ENCODE peak calls at places on chromosome 22, in seven cellular contexts. Q, R, M, W, F, K and J are unnamed samples.

GRCh38 chr22:46504586-46504985 is 32.8 kb downstream of the CELSR1 start:
- DNase-seq in Q (no peak), F (no peak), M (no peak), R (no peak), W (no peak), K (no peak), J (no peak)

GRCh38 chr22:28231423-28231822 is 312.4 kb upstream of the PITPNB start:
- DNase-seq in R (no peak), Q (no peak), F (peak; percentile 24), K (no peak), W (no peak), M (no peak), J (no peak)

GRCh38 chr22:37476389-37477329 is 9.5 kb downstream of the MFNG start:
- DNase-seq in F (no peak), W (no peak), M (no peak), K (no peak), Q (no peak), R (no peak), J (no peak)

GRCh38 chr22:33401291-33401690 is 343.1 kb upstream of the SYN3 start:
- DNase-seq in W (no peak), Q (no peak), F (no peak), R (no peak), K (peak; percentile 1), M (no peak), J (no peak)

GRCh38 chr22:41094036-41094435 is 1.6 kb downstream of the EP300 start:
- DNase-seq in M (no peak), Q (no peak), F (no peak), K (peak; percentile 31), R (no peak), W (no peak), J (no peak)

GRCh38 chr22:45617948-45618347 is 53.7 kb upstream of the ATXN10 start:
- DNase-seq in K (no peak), F (no peak), R (no peak), W (no peak), M (no peak), Q (no peak), J (no peak)

GRCh38 chr22:48574776-48575566 is 1252.7 kb downstream of the BRD1 start:
- DNase-seq in F (no peak), Q (peak; percentile 52), W (no peak), M (no peak), K (no peak), R (no peak), J (peak; percentile 87)

GRCh38 chr22:29251981-29252978 is 15.5 kb downstream of the RHBDD3 start:
- DNase-seq in Q (no peak), W (no peak), K (no peak), M (no peak), F (no peak), R (no peak), J (no peak)

GRCh38 chr22:29476116-29476515 is 3.9 kb upstream of the NEFH start:
- DNase-seq in K (no peak), F (no peak), M (no peak), R (no peak), W (no peak), Q (no peak), J (no peak)

GRCh38 chr22:21000215-21000986 is 1.5 kb downstream of the THAP7 start:
- DNase-seq in M (no peak), Q (no peak), W (peak; percentile 79), K (peak; percentile 9), R (no peak), F (no peak), J (no peak)

GRCh38 chr22:42283288-42284229 is 13.1 kb upstream of the TCF20 start:
- DNase-seq in W (peak; percentile 70), Q (peak; percentile 47), R (peak; percentile 59), M (peak; percentile 27), K (no peak), F (no peak), J (peak; percentile 66)

GRCh38 chr22:37187552-37187890 is 526 bp downstream of the C1QTNF6 start:
- DNase-seq in R (no peak), M (no peak), F (no peak), Q (no peak), W (no peak), K (peak; percentile 58), J (no peak)

GRCh38 chr22:46602025-46602424 is 18.2 kb upstream of the GRAMD4 start:
- DNase-seq in M (no peak), Q (peak; percentile 72), F (no peak), R (no peak), K (no peak), W (no peak), J (no peak)

GRCh38 chr22:21051836-21052400 is 6.2 kb downstream of the LRRC74B start:
- DNase-seq in K (no peak), F (no peak), R (no peak), Q (no peak), W (peak; percentile 45), M (no peak), J (no peak)

GRCh38 chr22:21032037-21032842 is at the start of gene SLC7A4:
- DNase-seq in M (no peak), R (no peak), W (peak; percentile 70), F (no peak), K (no peak), Q (no peak), J (peak; percentile 50)

GRCh38 chr22:43867839-43868652 is 5.7 kb upstream of the SULT4A1 start:
- DNase-seq in F (no peak), K (peak; percentile 64), R (no peak), Q (peak; percentile 69), W (peak; percentile 75), M (no peak), J (no peak)

GRCh38 chr22:31086703-31087330 is 5.7 kb downstream of the SMTN start:
- DNase-seq in W (no peak), F (no peak), Q (no peak), R (no peak), M (no peak), K (no peak), J (peak; percentile 12)

GRCh38 chr22:36415415-36416168 is 27.8 kb upstream of the MYH9 start:
- DNase-seq in F (no peak), Q (no peak), K (no peak), W (no peak), M (no peak), R (no peak), J (no peak)

GRCh38 chr22:44193537-44193896 is 12.8 kb downstream of the PARVG start:
- DNase-seq in K (peak; percentile 62), W (no peak), M (no peak), R (no peak), F (no peak), Q (no peak), J (no peak)

GRCh38 chr22:46537946-46538815 is 761 bp upstream of the CELSR1 start:
- DNase-seq in K (peak; percentile 37), Q (no peak), M (no peak), R (no peak), W (no peak), F (no peak), J (no peak)

GRCh38 chr22:42820075-42820763 is 36.9 kb downstream of the ARFGAP3 start:
- DNase-seq in W (no peak), R (no peak), F (peak; percentile 16), K (peak; percentile 82), Q (no peak), M (no peak), J (no peak)

GRCh38 chr22:26592368-26593015 is 2.6 kb upstream of the TPST2 start:
- DNase-seq in F (no peak), M (peak; percentile 24), R (no peak), K (no peak), W (peak; percentile 87), Q (no peak), J (no peak)

GRCh38 chr22:31279327-31279669 is 13.0 kb downstream of the PIK3IP1 start:
- DNase-seq in F (no peak), R (no peak), W (no peak), Q (no peak), K (no peak), M (no peak), J (no peak)

GRCh38 chr22:50691521-50691920 is 18.9 kb downstream of the SHANK3 start:
- DNase-seq in W (no peak), M (no peak), R (peak; percentile 29), Q (no peak), F (no peak), K (peak; percentile 62), J (no peak)

GRCh38 chr22:46062971-46063631 is 86.1 kb upstream of the WNT7B start:
- DNase-seq in F (no peak), M (no peak), Q (peak; percentile 24), R (no peak), W (peak; percentile 62), K (no peak), J (no peak)

GRCh38 chr22:23485490-23485889 is 94.6 kb downstream of the IGLL1 start:
- DNase-seq in R (no peak), W (no peak), K (no peak), Q (no peak), F (no peak), M (no peak), J (no peak)

GRCh38 chr22:48055185-48055584 is 1292.7 kb downstream of the TBC1D22A start:
- DNase-seq in W (no peak), M (no peak), Q (no peak), F (no peak), R (no peak), K (no peak), J (no peak)